ENCODE peak calls at places on chromosomes 5 and 9, in seven cellular contexts. T, Z, B, S, G, E and Q are unnamed samples.

GRCh38 chr5:82313016-82313415 is 34.9 kb upstream of the RPS23 start:
- DNase-seq in B (no peak), Z (no peak), T (no peak), S (no peak), G (no peak), E (no peak), Q (no peak)

GRCh38 chr9:72622186-72622585 is 100.8 kb downstream of the TMC1 start:
- DNase-seq in G (no peak), E (no peak), B (no peak), S (no peak), T (no peak), Z (no peak), Q (no peak)

GRCh38 chr5:154241021-154241420 is 50.5 kb downstream of the GALNT10 start:
- DNase-seq in G (no peak), E (no peak), B (no peak), S (no peak), T (no peak), Z (no peak), Q (no peak)

GRCh38 chr5:56838409-56839039 is 23.2 kb downstream of the MAP3K1 start:
- DNase-seq in E (peak; percentile 25), G (no peak), T (no peak), Z (peak; percentile 26), B (no peak), S (peak; percentile 39), Q (no peak)

GRCh38 chr9:26760675-26761074 is 131.9 kb downstream of the CAAP1 start:
- DNase-seq in E (no peak), T (no peak), S (no peak), G (no peak), Z (no peak), B (no peak), Q (no peak)

GRCh38 chr9:114207034-114207815 is 51.9 kb downstream of the COL27A1 start:
- DNase-seq in T (peak; percentile 40), B (no peak), Z (no peak), S (no peak), G (no peak), E (no peak), Q (no peak)

GRCh38 chr5:176529116-176529823 is 7.9 kb downstream of the RNF44 start:
- DNase-seq in E (no peak), T (peak; percentile 40), S (no peak), B (no peak), Z (no peak), G (no peak), Q (no peak)

GRCh38 chr5:149749481-149750365 is 19.6 kb downstream of the PPARGC1B start:
- DNase-seq in S (no peak), T (no peak), E (no peak), B (peak; percentile 42), G (no peak), Z (no peak), Q (no peak)

GRCh38 chr9:13388157-13388556 is 108.7 kb upstream of the MPDZ start:
- DNase-seq in G (no peak), Z (no peak), B (no peak), E (no peak), T (no peak), S (no peak), Q (no peak)

GRCh38 chr5:140216468-140217074 is 41.6 kb downstream of the CYSTM1 start:
- DNase-seq in Z (no peak), S (no peak), E (no peak), B (no peak), T (no peak), G (no peak), Q (no peak)

GRCh38 chr9:116160676-116161571 is 7.3 kb downstream of the PAPPA start:
- DNase-seq in E (no peak), B (no peak), T (no peak), Z (no peak), S (no peak), G (no peak), Q (no peak)

GRCh38 chr5:97124335-97124734 is 18.1 kb downstream of the LIX1 start:
- DNase-seq in G (no peak), E (no peak), Z (no peak), S (no peak), T (no peak), B (no peak), Q (no peak)

GRCh38 chr5:57007349-57007748 is 55.4 kb upstream of the MIER3 start:
- DNase-seq in S (no peak), E (no peak), B (no peak), Z (no peak), T (no peak), G (no peak), Q (no peak)

GRCh38 chr5:159049844-159050318 is 49.8 kb downstream of the EBF1 start:
- DNase-seq in E (no peak), S (no peak), Z (no peak), B (no peak), G (no peak), T (no peak), Q (peak; percentile 60)
- TF ChIP-seq CTCF in E (peak; percentile 32), S (peak; percentile 57), Z (peak; percentile 57), B (no peak), G (peak; percentile 14), T (peak; percentile 24), Q (peak; percentile 62)

GRCh38 chr5:53479656-53480473 is 564 bp upstream of the FST start:
- DNase-seq in S (no peak), Z (no peak), E (peak; percentile 41), T (peak; percentile 51), G (no peak), B (no peak), Q (no peak)

GRCh38 chr5:53480474-53481353 is at the start of gene FST:
- DNase-seq in E (peak; percentile 25), T (peak; percentile 44), B (no peak), S (no peak), Z (no peak), G (no peak), Q (no peak)

GRCh38 chr5:53476531-53477480 is 3.6 kb upstream of the FST start:
- DNase-seq in G (no peak), B (no peak), E (no peak), S (no peak), T (no peak), Z (no peak), Q (no peak)

GRCh38 chr5:53479045-53479655 is 1.3 kb upstream of the FST start:
- DNase-seq in S (no peak), E (no peak), B (no peak), T (no peak), G (no peak), Z (no peak), Q (no peak)

DNA sequence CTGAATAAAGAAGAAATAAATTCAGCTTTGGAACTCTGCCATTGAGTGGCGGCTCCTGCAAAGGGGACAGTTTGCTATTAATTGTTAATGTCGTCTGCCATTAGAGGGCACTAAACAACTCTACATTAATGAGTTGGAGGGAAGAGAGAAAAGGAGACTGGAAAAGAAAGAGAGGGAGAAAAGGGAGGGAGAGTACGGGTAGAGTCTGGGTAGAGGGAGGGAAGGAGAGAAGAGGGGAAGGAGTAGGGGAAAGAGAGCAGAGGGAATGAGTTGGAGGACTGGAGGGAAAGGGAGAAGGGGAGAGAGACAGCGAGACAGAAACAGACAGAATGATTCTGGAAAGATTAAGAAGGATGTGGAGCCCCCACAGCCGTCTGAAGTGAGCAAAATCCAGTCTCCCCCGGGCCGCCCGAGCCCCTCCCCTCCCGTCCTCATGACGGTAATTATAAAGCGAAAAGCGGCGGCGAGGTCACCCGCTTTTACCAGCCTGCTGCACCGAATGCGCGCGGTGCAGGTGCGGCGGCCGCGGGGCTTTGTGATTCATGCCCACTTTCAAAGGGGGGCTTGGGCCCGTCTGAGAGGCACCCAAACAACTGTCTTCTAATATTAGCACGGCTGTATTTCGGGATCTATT is 1.9 kb upstream of the FST start:
- DNase-seq in T (peak; percentile 51), S (no peak), Z (no peak), G (peak; percentile 42), E (peak; percentile 64), B (peak; percentile 30), Q (no peak)
- H3K4me3 ChIP-seq in T (peak overlapping the region; percentile 78), S (peak overlapping the region; percentile 94), Z (peak overlapping the region; percentile 97), G (peak overlapping the region; percentile 26), E (peak overlapping the region; percentile 61), B (peak overlapping the region; percentile 6), Q (peak overlapping the region; percentile 67)

GRCh38 chr5:145568581-145568980 is 266.6 kb downstream of the PRELID2 start:
- DNase-seq in S (no peak), G (no peak), B (no peak), T (no peak), E (no peak), Z (peak; percentile 10), Q (no peak)

GRCh38 chr5:145557345-145557744 is 277.8 kb downstream of the PRELID2 start:
- DNase-seq in T (no peak), E (no peak), Z (no peak), S (no peak), B (no peak), G (no peak), Q (no peak)

DNA sequence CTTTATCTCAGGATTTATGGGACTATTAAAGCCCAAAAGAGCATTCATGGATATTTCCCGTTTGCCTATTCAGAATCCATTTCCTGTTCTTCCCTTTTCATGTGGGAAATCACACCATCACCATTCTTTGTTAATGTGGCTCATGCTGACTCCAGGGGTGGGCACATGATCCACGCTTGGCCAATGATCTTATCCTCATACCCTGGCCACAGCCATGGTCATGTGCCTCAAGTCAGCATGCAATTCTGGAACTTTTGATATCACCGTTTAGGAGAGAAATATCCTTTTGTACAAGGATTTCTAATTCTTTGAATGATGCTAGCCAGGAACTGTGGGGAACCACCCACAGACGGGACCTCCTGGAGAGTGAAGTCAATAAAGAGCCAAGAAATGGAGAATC is 272.2 kb downstream of the PRELID2 start:
- DNase-seq in G (no peak), Z (no peak), S (no peak), E (no peak), B (no peak), T (no peak), Q (peak; percentile 73)
- TF ChIP-seq CTCF in G (no peak), Z (no peak), S (no peak), E (no peak), B (no peak), T (no peak), Q (no peak)

DNA sequence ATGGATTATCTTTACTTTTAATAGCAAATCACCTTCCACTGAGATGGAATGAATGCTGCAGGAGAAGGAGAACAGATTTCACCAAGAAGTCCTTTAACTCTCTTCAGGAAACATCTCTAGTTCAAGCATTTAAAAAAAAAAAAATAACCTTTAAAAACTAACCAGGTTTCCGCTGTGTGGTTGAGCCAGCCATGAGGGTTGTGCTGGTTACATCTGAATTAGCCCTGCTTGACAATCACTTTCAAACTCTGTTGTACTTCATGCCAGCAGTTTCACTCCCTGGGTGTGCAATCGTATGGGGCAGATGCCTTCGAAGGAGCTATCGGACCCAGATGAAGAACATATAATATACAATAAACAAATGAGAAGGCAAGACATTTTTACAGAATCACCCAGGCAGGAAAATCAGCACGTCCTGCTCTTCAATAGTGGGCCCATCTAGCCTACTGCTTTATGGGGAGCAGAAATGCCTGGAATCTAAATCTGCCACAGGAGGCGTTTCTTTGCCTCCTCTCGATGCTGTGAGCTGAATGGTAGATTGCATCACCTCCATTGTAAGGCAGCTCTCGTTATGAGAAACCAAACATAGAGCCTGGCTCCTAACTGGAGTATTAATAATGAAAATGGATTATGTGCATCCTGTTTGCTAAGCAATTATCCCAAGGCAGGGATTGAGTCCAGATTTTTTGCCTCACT is 143.5 kb upstream of the SMARCA2 start:
- DNase-seq in B (no peak), E (no peak), G (no peak), S (no peak), Z (no peak), T (no peak), Q (no peak)
- H3K4me3 ChIP-seq in B (no peak overlapping the region), E (no peak overlapping the region), G (no peak overlapping the region), S (no peak overlapping the region), Z (no peak overlapping the region), T (no peak overlapping the region), Q (no peak overlapping the region)